ENCODE peak calls at places on chromosomes 7 and 10, in four cellular contexts. G is transverse colon, Y is A549, Z is spleen. T is an unnamed sample.

GRCh38 chr10:88553116-88553752 is 29.9 kb downstream of the RNLS start:
- DNase-seq in Z (no peak), Y (peak), G (peak), T (peak)

GRCh38 chr10:122541541-122542002 is 19.0 kb upstream of the DMBT1 start:
- DNase-seq in Y (no peak), G (no peak), Z (no peak), T (no peak)

GRCh38 chr10:124290095-124290795 is 128.5 kb downstream of the OAT start:
- DNase-seq in Z (peak), Y (no peak), G (peak), T (peak)

GRCh38 chr10:58319599-58319998 is 15.2 kb upstream of the UBE2D1 start:
- DNase-seq in Z (no peak), Y (no peak), G (no peak), T (no peak)

GRCh38 chr10:77121829-77122228 is 515.8 kb downstream of the KCNMA1 start:
- DNase-seq in Y (no peak), G (peak), Z (no peak), T (no peak)

GRCh38 chr7:65938336-65938895 is 43.6 kb downstream of the GUSB start:
- DNase-seq in Y (no peak), G (no peak), Z (no peak), T (no peak)

GRCh38 chr10:88896336-88897018 is 16.4 kb downstream of the STAMBPL1 start:
- DNase-seq in Z (no peak), Y (no peak), G (peak), T (no peak)

GRCh38 chr10:94315975-94316464 is 46.7 kb downstream of the NOC3L start:
- DNase-seq in G (no peak), Y (no peak), Z (no peak), T (no peak)

GRCh38 chr10:21517134-21517982 is 8.1 kb downstream of the SKIDA1 start:
- DNase-seq in Z (no peak), G (no peak), Y (peak), T (peak)

GRCh38 chr7:113170591-113170990 is 52.2 kb upstream of the SMIM30 start:
- DNase-seq in Z (no peak), G (no peak), Y (no peak), T (no peak)

GRCh38 chr10:74542077-74542476 is 284.3 kb upstream of the KAT6B start:
- DNase-seq in Y (no peak), G (peak), Z (no peak), T (peak)

GRCh38 chr10:95837783-95838182 is 70.0 kb upstream of the CC2D2B start:
- DNase-seq in G (no peak), Y (no peak), Z (no peak), T (no peak)

GRCh38 chr10:26697922-26698608 is 564 bp downstream of the PDSS1 start:
- DNase-seq in Z (no peak), G (no peak), Y (peak), T (no peak)

GRCh38 chr10:13001041-13001886 is at the start of gene CCDC3:
- DNase-seq in Z (no peak), Y (peak), G (no peak), T (no peak)

GRCh38 chr10:50621981-50622496 is 1.7 kb downstream of the SGMS1 start:
- DNase-seq in Z (peak), Y (peak), G (peak), T (peak)

GRCh38 chr7:32170838-32171237 is 100.6 kb upstream of the PDE1C start:
- DNase-seq in Z (no peak), G (no peak), Y (no peak), T (no peak)

GRCh38 chr10:42985436-42986316 is 91.2 kb upstream of the RET start:
- DNase-seq in G (peak), Y (no peak), Z (peak), T (peak)

GRCh38 chr7:36372156-36372555 is 17.5 kb upstream of the ANLN start:
- DNase-seq in Y (no peak), Z (no peak), G (no peak), T (no peak)

GRCh38 chr7:55484241-55484640 is 88.1 kb downstream of the VOPP1 start:
- DNase-seq in G (no peak), Y (no peak), Z (peak), T (no peak)

GRCh38 chr7:158329686-158330085 is 257.9 kb downstream of the PTPRN2 start:
- DNase-seq in Z (peak), Y (no peak), G (no peak), T (no peak)

GRCh38 chr7:148722340-148723165 is 23.9 kb downstream of the CUL1 start:
- DNase-seq in Z (no peak), Y (no peak), G (no peak), T (no peak)

GRCh38 chr7:13106513-13106912 is 419.1 kb downstream of the ARL4A start:
- DNase-seq in G (no peak), Y (no peak), Z (no peak), T (no peak)

GRCh38 chr10:127592586-127592985 is 43.5 kb downstream of the NPS start:
- DNase-seq in G (no peak), Z (no peak), Y (no peak), T (no peak)

GRCh38 chr10:113062977-113063967 is 113.2 kb downstream of the TCF7L2 start:
- DNase-seq in G (no peak), Z (no peak), Y (no peak), T (no peak)

GRCh38 chr7:45202618-45203017 is 45.0 kb downstream of the RAMP3 start:
- DNase-seq in Y (no peak), G (no peak), Z (no peak), T (no peak)

DNA sequence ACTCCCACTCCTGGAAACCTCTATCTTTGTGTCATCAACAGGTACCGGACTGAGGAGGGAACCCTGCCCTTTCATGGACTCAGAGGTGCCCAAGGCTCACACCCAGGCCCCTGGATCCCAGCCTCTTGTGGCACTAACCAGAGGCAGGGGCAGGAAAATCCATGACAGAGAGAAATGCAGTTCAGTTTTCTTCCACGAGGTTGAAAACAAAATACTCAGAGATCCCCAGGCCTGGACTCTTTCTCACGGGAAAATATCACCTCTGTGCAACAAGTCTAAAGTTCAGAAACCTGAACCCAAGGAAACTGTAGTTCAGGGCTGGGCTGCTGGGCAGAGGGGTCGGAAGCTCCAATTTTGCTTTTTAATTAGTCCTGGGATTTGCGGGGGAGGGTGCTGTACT is 21.4 kb upstream of the OPN4 start:
- DNase-seq in Y (no peak), G (no peak), Z (no peak), T (no peak)
- TF ChIP-seq POLR2A in Y (no peak), G (no peak), Z (no peak), T (no peak)

GRCh38 chr10:29428486-29428885 is 139.6 kb downstream of the LYZL1 start:
- DNase-seq in G (no peak), Y (no peak), Z (no peak), T (no peak)

GRCh38 chr10:29435809-29436501 is 147.1 kb downstream of the LYZL1 start:
- DNase-seq in G (no peak), Z (no peak), Y (no peak), T (no peak)

GRCh38 chr10:29430101-29430500 is 141.2 kb downstream of the LYZL1 start:
- DNase-seq in G (no peak), Z (no peak), Y (no peak), T (no peak)

GRCh38 chr10:29427667-29428066 is 138.8 kb downstream of the LYZL1 start:
- DNase-seq in Y (no peak), G (no peak), Z (no peak), T (no peak)

GRCh38 chr10:29431711-29432110 is 142.8 kb downstream of the LYZL1 start:
- DNase-seq in G (no peak), Y (no peak), Z (no peak), T (no peak)
- TF ChIP-seq POLR2A in G (no peak), Y (no peak), Z (no peak), T (no peak)

GRCh38 chr10:45000764-45001381 is at the start of gene ZNF22:
- DNase-seq in G (peak), Z (peak), Y (peak), T (peak)
- TF ChIP-seq POLR2A in G (peak), Z (peak), Y (no peak), T (peak)

GRCh38 chr7:155276032-155276799 is 21.5 kb upstream of the INSIG1 start:
- DNase-seq in Z (peak), Y (no peak), G (no peak), T (no peak)
- TF ChIP-seq POLR2A in Z (no peak), Y (no peak), G (no peak), T (no peak)

T was measured in sigmoid colon.